ENCODE peak calls at places on chromosomes 11 and 22, in five cellular contexts. One of them, this sample, is unnamed.

GRCh38 chr11:84866922-84867321 is 760.2 kb downstream of the DLG2 start:
- DNase-seq in naive thymus-derived CD4-positive, alpha-beta T cell: no peak
- DNase-seq in body of pancreas: no peak
- DNase-seq in activated naive CD8-positive, alpha-beta T cell treated with anti-CD3 and anti-CD28 coated beads, Interleukin-2, amount 50 U/mL, for 24 hours: no peak
- DNase-seq in NCI-H1436: no peak
- DNase-seq in this sample: no peak

GRCh38 chr22:44730034-44730433 is 22.3 kb upstream of the ARHGAP8 start:
- DNase-seq in naive thymus-derived CD4-positive, alpha-beta T cell: no peak
- DNase-seq in body of pancreas: no peak
- DNase-seq in activated naive CD8-positive, alpha-beta T cell treated with anti-CD3 and anti-CD28 coated beads, Interleukin-2, amount 50 U/mL, for 24 hours: no peak
- DNase-seq in NCI-H1436: no peak
- DNase-seq in this sample: no peak

GRCh38 chr11:62508336-62509058 is 38.1 kb downstream of the AHNAK start:
- DNase-seq in naive thymus-derived CD4-positive, alpha-beta T cell: no peak
- DNase-seq in body of pancreas: peak
- DNase-seq in activated naive CD8-positive, alpha-beta T cell treated with anti-CD3 and anti-CD28 coated beads, Interleukin-2, amount 50 U/mL, for 24 hours: peak
- DNase-seq in NCI-H1436: no peak
- DNase-seq in this sample: peak

GRCh38 chr11:74634537-74634936 is 42.2 kb downstream of the POLD3 start:
- DNase-seq in naive thymus-derived CD4-positive, alpha-beta T cell: no peak
- DNase-seq in body of pancreas: peak
- DNase-seq in activated naive CD8-positive, alpha-beta T cell treated with anti-CD3 and anti-CD28 coated beads, Interleukin-2, amount 50 U/mL, for 24 hours: no peak
- DNase-seq in NCI-H1436: no peak
- DNase-seq in this sample: no peak

GRCh38 chr11:122690801-122691649 is 35.5 kb downstream of the UBASH3B start:
- DNase-seq in naive thymus-derived CD4-positive, alpha-beta T cell: no peak
- DNase-seq in body of pancreas: no peak
- DNase-seq in activated naive CD8-positive, alpha-beta T cell treated with anti-CD3 and anti-CD28 coated beads, Interleukin-2, amount 50 U/mL, for 24 hours: no peak
- DNase-seq in NCI-H1436: no peak
- DNase-seq in this sample: no peak

GRCh38 chr22:21826204-21826603 is 41.2 kb downstream of the MAPK1 start:
- DNase-seq in naive thymus-derived CD4-positive, alpha-beta T cell: no peak
- DNase-seq in body of pancreas: no peak
- DNase-seq in activated naive CD8-positive, alpha-beta T cell treated with anti-CD3 and anti-CD28 coated beads, Interleukin-2, amount 50 U/mL, for 24 hours: no peak
- DNase-seq in NCI-H1436: no peak
- DNase-seq in this sample: no peak

GRCh38 chr22:22159384-22159783 is 85.2 kb upstream of the VPREB1 start:
- DNase-seq in naive thymus-derived CD4-positive, alpha-beta T cell: no peak
- DNase-seq in body of pancreas: no peak
- DNase-seq in activated naive CD8-positive, alpha-beta T cell treated with anti-CD3 and anti-CD28 coated beads, Interleukin-2, amount 50 U/mL, for 24 hours: no peak
- DNase-seq in NCI-H1436: no peak
- DNase-seq in this sample: no peak

GRCh38 chr22:23563111-23563510 is 17.0 kb downstream of the IGLL1 start:
- DNase-seq in naive thymus-derived CD4-positive, alpha-beta T cell: no peak
- DNase-seq in body of pancreas: no peak
- DNase-seq in activated naive CD8-positive, alpha-beta T cell treated with anti-CD3 and anti-CD28 coated beads, Interleukin-2, amount 50 U/mL, for 24 hours: no peak
- DNase-seq in NCI-H1436: no peak
- DNase-seq in this sample: no peak

GRCh38 chr11:122091850-122092249 is 24.2 kb downstream of the BLID start:
- DNase-seq in naive thymus-derived CD4-positive, alpha-beta T cell: no peak
- DNase-seq in body of pancreas: no peak
- DNase-seq in activated naive CD8-positive, alpha-beta T cell treated with anti-CD3 and anti-CD28 coated beads, Interleukin-2, amount 50 U/mL, for 24 hours: no peak
- DNase-seq in NCI-H1436: no peak
- DNase-seq in this sample: no peak

GRCh38 chr11:84437129-84438123 is 1151.3 kb upstream of the CCDC90B start:
- DNase-seq in naive thymus-derived CD4-positive, alpha-beta T cell: no peak
- DNase-seq in body of pancreas: peak
- DNase-seq in activated naive CD8-positive, alpha-beta T cell treated with anti-CD3 and anti-CD28 coated beads, Interleukin-2, amount 50 U/mL, for 24 hours: no peak
- DNase-seq in NCI-H1436: peak
- DNase-seq in this sample: peak

GRCh38 chr22:39117585-39118191 is 20.6 kb downstream of the APOBEC3H start:
- DNase-seq in naive thymus-derived CD4-positive, alpha-beta T cell: peak
- DNase-seq in body of pancreas: peak
- DNase-seq in activated naive CD8-positive, alpha-beta T cell treated with anti-CD3 and anti-CD28 coated beads, Interleukin-2, amount 50 U/mL, for 24 hours: peak
- DNase-seq in NCI-H1436: peak
- DNase-seq in this sample: peak

GRCh38 chr11:16771350-16772140 is 33.1 kb downstream of the C11orf58 start:
- DNase-seq in naive thymus-derived CD4-positive, alpha-beta T cell: no peak
- DNase-seq in body of pancreas: no peak
- DNase-seq in activated naive CD8-positive, alpha-beta T cell treated with anti-CD3 and anti-CD28 coated beads, Interleukin-2, amount 50 U/mL, for 24 hours: no peak
- DNase-seq in NCI-H1436: no peak
- DNase-seq in this sample: no peak

GRCh38 chr11:57248780-57249383 is 11.8 kb upstream of the APLNR start:
- DNase-seq in naive thymus-derived CD4-positive, alpha-beta T cell: no peak
- DNase-seq in body of pancreas: peak
- DNase-seq in activated naive CD8-positive, alpha-beta T cell treated with anti-CD3 and anti-CD28 coated beads, Interleukin-2, amount 50 U/mL, for 24 hours: peak
- DNase-seq in NCI-H1436: peak
- DNase-seq in this sample: peak

GRCh38 chr11:940496-941135 is 14.9 kb downstream of the AP2A2 start:
- DNase-seq in naive thymus-derived CD4-positive, alpha-beta T cell: no peak
- DNase-seq in body of pancreas: no peak
- DNase-seq in activated naive CD8-positive, alpha-beta T cell treated with anti-CD3 and anti-CD28 coated beads, Interleukin-2, amount 50 U/mL, for 24 hours: no peak
- DNase-seq in NCI-H1436: no peak
- DNase-seq in this sample: no peak

GRCh38 chr11:45025716-45026492 is 75.2 kb upstream of the TP53I11 start:
- DNase-seq in naive thymus-derived CD4-positive, alpha-beta T cell: no peak
- DNase-seq in body of pancreas: peak
- DNase-seq in activated naive CD8-positive, alpha-beta T cell treated with anti-CD3 and anti-CD28 coated beads, Interleukin-2, amount 50 U/mL, for 24 hours: peak
- DNase-seq in NCI-H1436: peak
- DNase-seq in this sample: peak

GRCh38 chr11:7672276-7672959 is 882 bp downstream of the CYB5R2 start:
- DNase-seq in naive thymus-derived CD4-positive, alpha-beta T cell: no peak
- DNase-seq in body of pancreas: no peak
- DNase-seq in activated naive CD8-positive, alpha-beta T cell treated with anti-CD3 and anti-CD28 coated beads, Interleukin-2, amount 50 U/mL, for 24 hours: no peak
- DNase-seq in NCI-H1436: no peak
- DNase-seq in this sample: no peak